ENCODE peak calls at places on chromosomes 2 and 18, in six cellular contexts. K is endothelial cell of umbilical vein, Q is A549, X is HepG2, H is GM12878, O is K562. G is an unnamed sample.

GRCh38 chr18:75211002-75211621 is 515 bp downstream of the TSHZ1 start:
- DNase-seq in K (peak), Q (peak), X (peak), H (no peak), O (peak), G (peak)

GRCh38 chr2:152071518-152071917 is 27.3 kb downstream of the CACNB4 start:
- DNase-seq in K (no peak), Q (no peak), X (no peak), H (no peak), O (no peak), G (no peak)

GRCh38 chr2:122117371-122117770 is 361.9 kb downstream of the TSN start:
- DNase-seq in K (no peak), Q (no peak), X (no peak), H (no peak), O (no peak), G (no peak)

GRCh38 chr2:232520088-232520487 is at the start of gene PRSS56:
- DNase-seq in K (no peak), Q (no peak), X (no peak), H (no peak), O (no peak), G (no peak)

GRCh38 chr2:228798931-228799588 is 472.0 kb downstream of the PID1 start:
- DNase-seq in K (no peak), Q (no peak), X (no peak), H (no peak), O (no peak), G (no peak)

GRCh38 chr2:230713331-230714121 is 884 bp downstream of the CAB39 start:
- DNase-seq in K (peak), Q (peak), X (peak), H (no peak), O (peak), G (peak)

GRCh38 chr2:42516418-42516817 is 22.6 kb upstream of the KCNG3 start:
- DNase-seq in K (no peak), Q (no peak), X (no peak), H (no peak), O (no peak), G (no peak)

GRCh38 chr2:240136671-240137292 is 677 bp upstream of the COPS9 start:
- DNase-seq in K (no peak), Q (no peak), X (no peak), H (no peak), O (peak), G (no peak)

GRCh38 chr2:150271952-150272351 is 215.5 kb downstream of the RND3 start:
- DNase-seq in K (no peak), Q (peak), X (no peak), H (no peak), O (no peak), G (no peak)

GRCh38 chr2:85744771-85745601 is 8.8 kb upstream of the ATOH8 start:
- DNase-seq in K (no peak), Q (no peak), X (no peak), H (no peak), O (no peak), G (peak)

GRCh38 chr2:217820066-217820819 is 182.6 kb downstream of the TNS1 start:
- DNase-seq in K (peak), Q (no peak), X (no peak), H (no peak), O (no peak), G (no peak)

GRCh38 chr2:240629968-240630770 is 4.9 kb downstream of the GPR35 start:
- DNase-seq in K (no peak), Q (no peak), X (no peak), H (no peak), O (no peak), G (no peak)

GRCh38 chr2:19714926-19715325 is 186.9 kb downstream of the TTC32 start:
- DNase-seq in K (no peak), Q (no peak), X (no peak), H (no peak), O (no peak), G (no peak)

GRCh38 chr18:44325903-44326650 is 354.6 kb upstream of the SETBP1 start:
- DNase-seq in K (peak), Q (peak), X (no peak), H (no peak), O (peak), G (peak)

GRCh38 chr2:23351388-23352141 is 33.4 kb upstream of the KLHL29 start:
- DNase-seq in K (peak), Q (peak), X (peak), H (no peak), O (peak), G (peak)

GRCh38 chr2:96700086-96700485 is 39.8 kb downstream of the LMAN2L start:
- DNase-seq in K (no peak), Q (no peak), X (no peak), H (no peak), O (no peak), G (no peak)

GRCh38 chr2:229851870-229852269 is 69.9 kb downstream of the TRIP12 start:
- DNase-seq in K (no peak), Q (no peak), X (no peak), H (no peak), O (no peak), G (no peak)

GRCh38 chr2:114006460-114006859 is 116.6 kb downstream of the ACTR3 start:
- DNase-seq in K (no peak), Q (no peak), X (peak), H (no peak), O (no peak), G (no peak)

GRCh38 chr2:152497481-152498052 is 162.6 kb downstream of the FMNL2 start:
- DNase-seq in K (no peak), Q (no peak), X (peak), H (no peak), O (peak), G (no peak)

GRCh38 chr2:234245945-234246344 is 195.4 kb downstream of the SPP2 start:
- DNase-seq in K (peak), Q (peak), X (no peak), H (no peak), O (no peak), G (no peak)

GRCh38 chr2:166419616-166419934 is 43.8 kb upstream of the SCN9A start:
- DNase-seq in K (peak), Q (peak), X (peak), H (no peak), O (no peak), G (peak)

GRCh38 chr2:74535440-74535965 is 5.8 kb downstream of the HTRA2 start:
- DNase-seq in K (no peak), Q (no peak), X (no peak), H (no peak), O (no peak), G (no peak)

GRCh38 chr2:10289352-10289751 is 13.4 kb upstream of the HPCAL1 start:
- DNase-seq in K (no peak), Q (no peak), X (no peak), H (no peak), O (no peak), G (no peak)

GRCh38 chr18:80196528-80197320 is 50.6 kb downstream of the PARD6G start:
- DNase-seq in K (no peak), Q (no peak), X (no peak), H (no peak), O (no peak), G (no peak)
- TF ChIP-seq CTCF in K (no peak), Q (no peak), X (no peak), H (no peak), O (no peak), G (no peak)

GRCh38 chr2:237631801-237632585 is 4.6 kb downstream of the LRRFIP1 start:
- DNase-seq in K (no peak), Q (no peak), X (no peak), H (no peak), O (no peak), G (no peak)

GRCh38 chr2:237631029-237631785 is 3.8 kb downstream of the LRRFIP1 start:
- DNase-seq in K (no peak), Q (no peak), X (no peak), H (no peak), O (no peak), G (no peak)

GRCh38 chr2:237629739-237630138 is 2.4 kb downstream of the LRRFIP1 start:
- DNase-seq in K (no peak), Q (no peak), X (no peak), H (no peak), O (no peak), G (no peak)

GRCh38 chr2:237629188-237629534 is 1.8 kb downstream of the LRRFIP1 start:
- DNase-seq in K (no peak), Q (no peak), X (no peak), H (no peak), O (no peak), G (no peak)

GRCh38 chr2:237630216-237631000 is 3.0 kb downstream of the LRRFIP1 start:
- DNase-seq in K (no peak), Q (no peak), X (no peak), H (no peak), O (no peak), G (no peak)
- TF ChIP-seq MYC in K (no peak), Q (no peak), X (no peak), H (no peak), O (no peak), G (no peak)

GRCh38 chr2:27664622-27665363 is 1.1 kb downstream of the SLC4A1AP start:
- DNase-seq in K (no peak), Q (no peak), X (no peak), H (no peak), O (no peak), G (peak)

GRCh38 chr2:27663160-27663462 is 303 bp downstream of the SUPT7L start:
- DNase-seq in K (no peak), Q (no peak), X (no peak), H (no peak), O (no peak), G (no peak)

GRCh38 chr2:27661371-27661770 is 2.0 kb downstream of the SUPT7L start:
- DNase-seq in K (no peak), Q (no peak), X (no peak), H (no peak), O (no peak), G (no peak)

GRCh38 chr2:27664245-27664574 is 521 bp downstream of the SLC4A1AP start:
- DNase-seq in K (no peak), Q (no peak), X (no peak), H (no peak), O (no peak), G (no peak)

GRCh38 chr2:27663463-27664244 is at the start of the genes SLC4A1AP and SUPT7L:
- DNase-seq in K (peak), Q (peak), X (peak), H (peak), O (peak), G (peak)
- TF ChIP-seq POLR2A in K (peak), Q (peak), X (peak), H (peak), O (peak), G (peak)

GRCh38 chr2:200127852-200128251 is 172.5 kb downstream of the MAIP1 start:
- DNase-seq in K (no peak), Q (peak), X (peak), H (no peak), O (no peak), G (no peak)
- TF ChIP-seq CTCF in K (no peak), Q (no peak), X (no peak), H (no peak), O (no peak), G (no peak)

GRCh38 chr2:215713393-215713792 is 277.5 kb upstream of the FN1 start:
- DNase-seq in K (peak), Q (peak), X (peak), H (no peak), O (no peak), G (no peak)
- TF ChIP-seq MYC in K (no peak), Q (no peak), X (no peak), H (no peak), O (no peak), G (no peak)

G was measured in NB4.